ENCODE peak calls at places on chromosomes 4 and X, in six cellular contexts. B is NT2/D1, N is H1, D is HCT116, F is HepG2, A is K562. O is an unnamed sample.

GRCh38 chrX:40646489-40647306 is 663 bp downstream of the CXorf38 start:
- DNase-seq in B (peak), N (no peak), D (no peak), F (no peak), A (peak), O (no peak)

GRCh38 chrX:105543271-105543670 is 279.1 kb upstream of the NRK start:
- DNase-seq in B (peak), N (no peak), D (no peak), F (no peak), A (no peak), O (no peak)

GRCh38 chrX:57752866-57753265 is 72.8 kb upstream of the NLRP2B start:
- DNase-seq in B (no peak), N (no peak), D (no peak), F (no peak), A (no peak), O (no peak)

GRCh38 chr4:134944115-134944514 is 742.5 kb upstream of the PABPC4L start:
- DNase-seq in B (no peak), N (no peak), D (no peak), F (no peak), A (no peak), O (no peak)

GRCh38 chrX:34891391-34891790 is 51.2 kb upstream of the FAM47B start:
- DNase-seq in B (no peak), N (no peak), D (no peak), F (no peak), A (no peak), O (no peak)

GRCh38 chr4:96598465-96598864 is 758.6 kb downstream of the PDHA2 start:
- DNase-seq in B (no peak), N (no peak), D (no peak), F (no peak), A (no peak), O (no peak)

GRCh38 chrX:123087326-123087725 is 96.8 kb upstream of the GRIA3 start:
- DNase-seq in B (no peak), N (no peak), D (no peak), F (peak), A (no peak), O (no peak)

GRCh38 chr4:109655396-109655795 is 47.8 kb downstream of the CASP6 start:
- DNase-seq in B (no peak), N (no peak), D (no peak), F (no peak), A (no peak), O (no peak)

GRCh38 chrX:105191878-105192277 is 28.6 kb downstream of the TEX13A start:
- DNase-seq in B (peak), N (no peak), D (no peak), F (no peak), A (no peak), O (no peak)

GRCh38 chr4:120922390-120923200 is at the start of gene PRDM5:
- DNase-seq in B (peak), N (peak), D (no peak), F (no peak), A (no peak), O (no peak)

GRCh38 chr4:65983062-65983461 is 312.8 kb upstream of the EPHA5 start:
- DNase-seq in B (no peak), N (no peak), D (no peak), F (no peak), A (no peak), O (no peak)

GRCh38 chr4:53914313-53915016 is 149.9 kb downstream of the CHIC2 start:
- DNase-seq in B (no peak), N (no peak), D (no peak), F (no peak), A (no peak), O (no peak)
- TF ChIP-seq ZNF274 in B (no peak), N (no peak), D (no peak), F (no peak), A (no peak), O (no peak)

DNA sequence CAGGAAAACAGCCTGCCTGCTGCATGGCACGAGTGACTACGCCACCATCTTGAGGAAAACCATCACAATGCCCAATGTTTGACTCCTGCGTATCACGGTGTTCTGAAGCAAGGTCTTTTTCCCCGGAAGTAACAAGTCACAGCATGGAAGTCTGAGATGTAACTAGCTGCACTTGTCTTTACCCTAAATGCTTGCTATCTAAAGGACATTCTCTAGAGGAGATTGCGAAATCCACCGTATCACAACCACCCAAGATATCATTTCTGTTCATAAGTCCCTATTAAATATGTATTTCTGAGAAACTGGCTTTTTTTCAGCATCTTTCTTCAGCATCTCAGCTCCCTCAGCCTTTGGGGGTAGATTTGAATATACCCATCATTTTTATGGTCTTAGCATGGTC is 1565.1 kb downstream of the ARAP2 start:
- DNase-seq in B (no peak), N (no peak), D (no peak), F (no peak), A (no peak), O (no peak)
- TF ChIP-seq ZNF274 in B (no peak), N (no peak), D (no peak), F (no peak), A (no peak), O (no peak)

GRCh38 chrX:53316860-53317237 is 35.5 kb upstream of the IQSEC2 start:
- DNase-seq in B (no peak), N (no peak), D (no peak), F (no peak), A (no peak), O (no peak)

GRCh38 chrX:53319614-53320542 is 38.5 kb upstream of the IQSEC2 start:
- DNase-seq in B (no peak), N (no peak), D (no peak), F (no peak), A (no peak), O (no peak)

GRCh38 chrX:53316121-53316859 is 34.9 kb upstream of the IQSEC2 start:
- DNase-seq in B (no peak), N (no peak), D (no peak), F (no peak), A (peak), O (no peak)

GRCh38 chrX:53318766-53319353 is 37.5 kb upstream of the IQSEC2 start:
- DNase-seq in B (no peak), N (no peak), D (no peak), F (no peak), A (no peak), O (no peak)

DNA sequence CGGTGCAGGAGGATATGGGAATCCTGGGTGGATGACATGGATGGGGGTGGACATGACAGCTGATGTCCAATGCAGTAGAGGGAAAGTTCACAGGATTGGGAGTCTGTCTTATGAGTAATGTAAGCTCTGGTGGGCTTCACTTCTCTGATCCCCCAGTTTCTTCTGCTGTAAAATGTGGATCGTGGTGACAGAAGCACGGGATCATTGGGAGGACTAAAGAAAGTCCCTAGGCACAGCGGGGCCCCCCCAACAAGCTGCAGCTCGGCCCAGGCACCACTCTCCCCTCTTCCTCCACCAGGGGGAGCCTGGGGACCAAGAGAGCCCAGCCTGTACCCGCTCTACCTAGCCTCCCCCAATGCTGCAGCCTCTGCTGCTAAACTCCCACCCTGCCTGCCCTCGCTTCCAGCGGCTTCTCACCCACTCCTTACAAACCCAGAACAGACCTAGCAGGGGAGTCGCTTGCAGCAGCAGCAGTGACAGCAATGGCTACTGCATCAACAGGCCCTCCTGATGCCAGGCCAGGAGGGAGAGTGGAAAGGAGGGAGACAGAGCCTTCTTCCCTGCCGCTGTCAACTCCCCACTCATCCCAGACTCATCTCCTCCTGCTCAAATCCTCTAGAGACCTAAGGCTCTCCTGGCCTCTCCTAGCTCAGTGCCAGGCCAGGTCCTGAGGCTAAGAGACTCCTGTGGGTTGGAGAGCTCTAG is 36.1 kb upstream of the IQSEC2 start:
- DNase-seq in B (peak), N (peak), D (no peak), F (peak), A (peak), O (no peak)
- TF ChIP-seq ZNF274 in B (no peak), N (no peak), D (no peak), F (no peak), A (no peak), O (no peak)

DNA sequence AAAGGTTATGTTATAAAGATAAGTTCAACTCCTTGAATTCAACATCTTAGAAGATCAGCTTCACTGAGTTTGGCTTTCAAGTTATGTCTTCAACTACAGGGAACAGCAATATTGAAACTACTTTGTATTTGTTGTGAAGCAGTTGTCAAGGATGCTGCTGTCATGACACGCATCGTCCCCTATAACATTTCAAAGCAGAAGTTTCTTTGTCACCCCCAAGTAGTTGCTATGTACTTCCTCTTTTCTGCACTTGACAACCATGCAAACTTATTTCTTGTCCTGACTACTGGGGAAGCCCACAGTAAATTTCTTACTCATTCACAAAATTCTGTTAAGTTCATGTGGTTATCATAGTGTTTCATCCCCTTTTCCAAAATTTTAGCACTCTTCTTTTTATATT is 14.3 kb downstream of the ANTXR2 start:
- DNase-seq in B (no peak), N (no peak), D (no peak), F (no peak), A (no peak), O (peak)
- TF ChIP-seq ZNF274 in B (no peak), N (no peak), D (no peak), F (no peak), A (no peak), O (no peak)

GRCh38 chr4:11847161-11847560 is 418.5 kb upstream of the HS3ST1 start:
- DNase-seq in B (no peak), N (no peak), D (no peak), F (no peak), A (no peak), O (no peak)
- TF ChIP-seq ZNF274 in B (no peak), N (no peak), D (no peak), F (no peak), A (no peak), O (no peak)

GRCh38 chr4:41982716-41983115 is 1.2 kb downstream of the DCAF4L1 start:
- DNase-seq in B (no peak), N (no peak), D (no peak), F (no peak), A (no peak), O (no peak)

GRCh38 chr4:41981456-41981855 is at the start of gene DCAF4L1:
- DNase-seq in B (no peak), N (no peak), D (no peak), F (no peak), A (no peak), O (no peak)

GRCh38 chr4:41990383-41991111 is at the start of gene SLC30A9:
- DNase-seq in B (peak), N (peak), D (peak), F (peak), A (peak), O (peak)

GRCh38 chr4:41990029-41990382 is 324 bp upstream of the SLC30A9 start:
- DNase-seq in B (no peak), N (no peak), D (no peak), F (no peak), A (peak), O (no peak)

GRCh38 chr4:41985151-41985550 is 3.6 kb downstream of the DCAF4L1 start:
- DNase-seq in B (no peak), N (no peak), D (no peak), F (no peak), A (no peak), O (no peak)
- TF ChIP-seq ZNF274 in B (no peak), N (no peak), D (no peak), F (no peak), A (no peak), O (no peak)

GRCh38 chr4:175106301-175106700 is 188.1 kb downstream of the ADAM29 start:
- DNase-seq in B (no peak), N (no peak), D (no peak), F (no peak), A (no peak), O (no peak)

GRCh38 chr4:175109933-175110332 is 191.8 kb downstream of the ADAM29 start:
- DNase-seq in B (no peak), N (peak), D (no peak), F (no peak), A (no peak), O (peak)
- TF ChIP-seq ZNF274 in B (no peak), N (no peak), D (no peak), F (no peak), A (no peak), O (no peak)

DNA sequence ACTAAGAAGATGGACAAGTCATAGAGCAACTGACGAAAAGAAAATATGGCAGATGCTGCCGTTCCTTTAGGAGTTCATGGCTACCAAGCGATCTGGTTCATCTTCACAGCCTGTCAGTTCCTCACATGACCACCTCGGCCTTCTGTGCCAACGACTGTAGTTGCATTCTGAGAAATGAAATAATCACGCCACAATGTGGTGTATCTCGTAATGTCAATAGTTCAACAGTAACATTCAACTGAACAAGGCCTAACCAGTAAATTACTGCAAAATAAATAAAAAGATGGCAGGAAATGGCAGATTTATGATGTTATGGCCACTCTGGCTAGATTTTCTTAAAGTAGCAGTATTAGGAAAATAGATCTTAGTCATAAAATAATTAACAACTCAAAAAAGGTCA is 4.4 kb downstream of the GPRIN3 start:
- DNase-seq in B (no peak), N (no peak), D (no peak), F (no peak), A (no peak), O (no peak)
- TF ChIP-seq ZNF274 in B (no peak), N (no peak), D (no peak), F (no peak), A (no peak), O (no peak)

GRCh38 chrX:136251042-136251991 is at the start of gene MAP7D3:
- DNase-seq in B (no peak), N (peak), D (peak), F (no peak), A (peak), O (no peak)

GRCh38 chrX:136255543-136255942 is 4.3 kb upstream of the MAP7D3 start:
- DNase-seq in B (no peak), N (no peak), D (no peak), F (no peak), A (no peak), O (no peak)

GRCh38 chrX:136246201-136246600 is 5.0 kb downstream of the MAP7D3 start:
- DNase-seq in B (no peak), N (no peak), D (no peak), F (no peak), A (no peak), O (no peak)

GRCh38 chrX:136250191-136251041 is 784 bp downstream of the MAP7D3 start:
- DNase-seq in B (no peak), N (no peak), D (no peak), F (no peak), A (no peak), O (no peak)
- TF ChIP-seq ZNF274 in B (no peak), N (no peak), D (no peak), F (no peak), A (no peak), O (no peak)

GRCh38 chr4:139917896-139918295 is 236.1 kb downstream of the MAML3 start:
- DNase-seq in B (no peak), N (no peak), D (no peak), F (no peak), A (no peak), O (no peak)

GRCh38 chr4:139920552-139920951 is 233.4 kb downstream of the MAML3 start:
- DNase-seq in B (no peak), N (no peak), D (no peak), F (no peak), A (no peak), O (no peak)

GRCh38 chr4:139918591-139918990 is 235.4 kb downstream of the MAML3 start:
- DNase-seq in B (no peak), N (no peak), D (no peak), F (no peak), A (no peak), O (no peak)

GRCh38 chr4:139918994-139919393 is 235.0 kb downstream of the MAML3 start:
- DNase-seq in B (no peak), N (no peak), D (no peak), F (no peak), A (no peak), O (no peak)

GRCh38 chr4:139919513-139919912 is 234.5 kb downstream of the MAML3 start:
- DNase-seq in B (no peak), N (no peak), D (no peak), F (no peak), A (no peak), O (no peak)
- TF ChIP-seq ZNF274 in B (no peak), N (no peak), D (no peak), F (no peak), A (no peak), O (no peak)